ENCODE peak calls at places on chromosome 11, in five cellular contexts. I is transverse colon, Q is pancreas, U is dorsolateral prefrontal cortex, G is heart right ventricle. M is an unnamed sample.

GRCh38 chr11:20873054-20873453 is 203.7 kb downstream of the NELL1 start:
- DNase-seq in I (no peak), Q (no peak), U (no peak), G (no peak), M (no peak)

GRCh38 chr11:134853972-134854371 is 441.9 kb upstream of the B3GAT1 start:
- DNase-seq in I (no peak), Q (no peak), U (no peak), G (no peak), M (no peak)

GRCh38 chr11:119461250-119461963 is 38.4 kb upstream of the THY1 start:
- DNase-seq in I (no peak), Q (no peak), U (no peak), G (no peak), M (no peak)

GRCh38 chr11:92380882-92381281 is 156.3 kb downstream of the FAT3 start:
- DNase-seq in I (no peak), Q (no peak), U (no peak), G (no peak), M (no peak)

GRCh38 chr11:65356394-65356972 is 1.9 kb downstream of the TIGD3 start:
- DNase-seq in I (no peak), Q (peak; percentile 81), U (no peak), G (no peak), M (no peak)

GRCh38 chr11:69972351-69972802 is 105.7 kb upstream of the ANO1 start:
- DNase-seq in I (peak; percentile 50), Q (peak; percentile 15), U (no peak), G (no peak), M (no peak)

GRCh38 chr11:69921429-69922014 is 102.3 kb upstream of the FGF3 start:
- DNase-seq in I (no peak), Q (peak; percentile 43), U (no peak), G (no peak), M (no peak)

GRCh38 chr11:45100338-45100737 is 46.1 kb upstream of the PRDM11 start:
- DNase-seq in I (no peak), Q (no peak), U (no peak), G (no peak), M (no peak)

GRCh38 chr11:821513-822371 is 3.0 kb downstream of the PNPLA2 start:
- DNase-seq in I (no peak), Q (peak; percentile 82), U (no peak), G (no peak), M (no peak)

GRCh38 chr11:26297179-26297970 is 34.6 kb upstream of the ANO3 start:
- DNase-seq in I (no peak), Q (no peak), U (no peak), G (no peak), M (no peak)

GRCh38 chr11:43489869-43490465 is 131.2 kb downstream of the TTC17 start:
- DNase-seq in I (no peak), Q (no peak), U (no peak), G (no peak), M (no peak)

GRCh38 chr11:68827733-68828132 is 14.0 kb downstream of the CPT1A start:
- DNase-seq in I (no peak), Q (no peak), U (no peak), G (no peak), M (no peak)
- TF ChIP-seq CTCF in I (no peak), Q (no peak), U (no peak), G (no peak), M (no peak)

GRCh38 chr11:62599909-62600308 is 1.8 kb downstream of the MTA2 start:
- DNase-seq in I (no peak), Q (no peak), U (no peak), G (no peak), M (no peak)
- H3K27ac ChIP-seq in I (peak overlapping the region; percentile 97), Q (no peak overlapping the region), U (peak overlapping the region; percentile 97), G (peak overlapping the region; percentile 99), M (peak overlapping the region; percentile 99)

GRCh38 chr11:88175004-88175706 is at the start of gene RAB38:
- DNase-seq in I (peak; percentile 58), Q (peak; percentile 89), U (peak; percentile 16), G (peak; percentile 8), M (no peak)
- TF ChIP-seq CTCF in I (no peak), Q (no peak), U (no peak), G (no peak), M (no peak)

DNA sequence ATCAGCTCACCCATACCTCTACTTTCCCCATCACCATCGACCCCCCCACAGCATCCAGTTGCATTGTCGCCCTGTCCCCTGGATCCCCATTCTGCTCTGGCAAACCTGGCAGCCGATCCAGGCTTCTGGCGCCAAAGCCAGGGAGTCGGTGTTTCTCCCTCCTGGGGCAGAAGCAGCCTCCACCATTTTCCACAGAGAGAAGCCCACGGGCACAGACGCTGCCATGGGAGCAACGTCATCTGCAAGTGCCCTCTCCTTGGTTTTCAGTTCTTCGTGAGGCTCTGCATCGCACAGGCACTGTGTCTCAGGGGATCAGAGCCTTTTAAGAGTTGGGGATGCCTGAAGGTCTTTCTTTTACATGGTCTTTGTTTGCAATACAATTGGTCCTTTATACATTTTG is 2.3 kb downstream of the YPEL4 start:
- DNase-seq in I (no peak), Q (no peak), U (no peak), G (no peak), M (no peak)
- H3K27ac ChIP-seq in I (no peak overlapping the region), Q (no peak overlapping the region), U (peak overlapping the region; percentile 88), G (no peak overlapping the region), M (no peak overlapping the region)

GRCh38 chr11:1917523-1918435 is 1.7 kb upstream of the TNNT3 start:
- DNase-seq in I (no peak), Q (peak; percentile 72), U (no peak), G (no peak), M (no peak)

GRCh38 chr11:1915795-1916131 is 3.7 kb upstream of the TNNT3 start:
- DNase-seq in I (no peak), Q (no peak), U (no peak), G (no peak), M (no peak)

GRCh38 chr11:1918436-1919315 is 827 bp upstream of the TNNT3 start:
- DNase-seq in I (no peak), Q (peak; percentile 53), U (no peak), G (no peak), M (no peak)

GRCh38 chr11:1916986-1917522 is 2.4 kb upstream of the TNNT3 start:
- DNase-seq in I (no peak), Q (peak; percentile 50), U (no peak), G (no peak), M (no peak)

DNA sequence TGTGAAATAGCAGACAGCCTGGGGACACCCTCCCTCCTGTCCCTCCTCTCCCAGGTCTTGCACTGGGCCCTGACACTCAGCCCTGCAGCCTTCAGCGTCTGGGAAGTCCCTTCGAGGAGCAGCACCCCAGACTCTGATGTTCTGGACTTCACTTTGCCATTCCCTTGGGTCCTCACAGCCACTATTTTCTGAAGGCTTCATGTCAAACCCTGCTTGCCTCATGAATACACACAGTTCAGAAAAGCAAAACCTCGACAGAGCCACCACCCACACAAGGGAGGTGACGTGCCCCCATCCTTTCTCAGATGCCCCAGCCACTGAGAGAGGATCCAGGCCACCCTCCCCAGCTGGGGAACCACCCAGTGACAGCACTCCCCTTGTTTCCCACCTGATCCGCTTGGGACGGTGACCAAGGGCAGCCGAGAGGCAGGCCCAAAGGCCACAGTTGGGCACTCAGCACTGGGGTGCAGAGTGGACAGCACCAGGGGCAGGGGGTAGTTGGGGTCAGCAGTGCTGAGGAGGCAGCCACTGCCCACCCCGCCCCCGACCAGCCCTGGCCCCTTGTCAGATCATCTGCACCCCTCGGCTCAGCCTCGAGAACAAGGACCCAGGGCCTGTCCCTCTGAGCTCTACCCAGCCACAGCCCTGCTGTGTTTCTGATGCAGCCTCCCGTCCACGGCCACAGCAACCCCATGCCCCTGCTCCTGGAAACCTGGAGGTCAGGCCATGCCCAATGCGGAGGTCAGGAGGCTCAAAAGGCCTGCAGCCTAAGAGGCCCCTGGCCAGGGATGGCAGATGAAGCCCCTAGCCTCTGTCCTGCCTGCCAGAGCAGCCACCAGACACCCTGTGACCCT is 3.1 kb upstream of the TNNT3 start:
- DNase-seq in I (no peak), Q (peak; percentile 49), U (no peak), G (no peak), M (no peak)
- TF ChIP-seq CTCF in I (no peak), Q (no peak), U (no peak), G (no peak), M (no peak)

DNA sequence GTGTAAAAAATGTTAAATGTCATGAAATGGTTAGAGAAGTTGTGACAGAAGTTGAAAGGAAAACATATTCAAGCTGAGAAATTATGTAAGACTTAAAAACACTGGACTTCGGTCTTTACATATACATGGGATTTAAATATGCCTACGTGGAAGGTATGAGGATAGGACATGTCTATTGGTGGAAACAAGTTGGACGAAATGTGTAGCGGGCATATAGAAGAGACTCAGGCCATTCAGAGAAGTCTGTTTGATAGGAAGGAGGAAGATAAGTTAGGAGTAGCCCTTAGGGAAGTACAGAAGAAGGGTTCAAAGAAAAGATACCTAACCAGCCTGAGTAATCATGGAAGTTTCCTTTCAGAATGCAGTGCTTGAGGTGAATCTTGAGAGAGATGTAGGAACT is 14.7 kb downstream of the CADM1 start:
- DNase-seq in I (no peak), Q (no peak), U (no peak), G (no peak), M (no peak)
- H3K27ac ChIP-seq in I (no peak overlapping the region), Q (no peak overlapping the region), U (no peak overlapping the region), G (no peak overlapping the region), M (no peak overlapping the region)

DNA sequence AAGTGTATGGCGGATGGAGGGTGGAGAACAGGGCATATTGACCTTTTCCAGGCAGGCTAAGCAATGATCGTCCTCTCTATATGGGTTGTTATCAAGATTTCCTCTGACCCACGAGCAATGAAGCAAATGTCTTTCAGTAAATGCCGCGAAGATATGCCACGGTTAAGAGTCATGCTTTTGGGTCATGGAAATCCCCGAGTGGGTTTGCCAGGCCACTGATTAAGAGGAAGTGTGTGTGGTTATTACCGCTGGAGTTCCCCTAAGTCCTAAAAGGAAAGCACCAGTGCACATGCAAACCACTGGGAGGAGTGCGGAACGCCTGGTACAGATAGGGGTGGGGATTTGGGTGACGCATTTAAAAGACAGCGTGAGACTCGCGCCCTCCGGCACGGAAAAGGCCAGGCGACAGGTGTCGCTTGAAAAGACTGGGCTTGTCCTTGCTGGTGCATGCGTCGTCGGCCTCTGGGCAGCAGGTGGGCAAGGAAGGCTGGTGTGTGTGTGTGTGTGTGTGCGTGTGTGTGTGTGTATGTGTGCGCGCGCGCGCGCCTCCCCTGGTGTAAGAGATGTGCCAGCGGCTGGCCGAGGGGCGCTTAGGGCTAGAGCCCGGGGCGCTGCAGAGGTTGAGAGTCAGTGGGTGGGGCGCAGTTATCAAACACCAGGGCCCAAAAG is at the start of gene BIRC3:
- DNase-seq in I (peak; percentile 94), Q (peak; percentile 90), U (peak; percentile 67), G (peak; percentile 83), M (peak; percentile 41)
- TF ChIP-seq CTCF in I (peak; percentile 36), Q (no peak), U (no peak), G (peak; percentile 33), M (peak; percentile 43)

M was measured in thoracic aorta.